ENCODE peak calls at places on chromosomes 7 and 10, in five cellular contexts. L is GM23248, C is hepatocyte, Z is MM.1S, R is SK-N-SH. T is an unnamed sample.
A peak's percentile ranks its signal among the peaks of the same experiment; 100 is the strongest.

GRCh38 chr7:20236043-20236442 is 18.9 kb upstream of the MACC1 start:
- DNase-seq in L (no peak), C (no peak), Z (no peak), R (no peak), T (no peak)

GRCh38 chr10:47404446-47404845 is 20.4 kb upstream of the ZNF488 start:
- DNase-seq in L (no peak), C (no peak), Z (no peak), R (no peak), T (no peak)

GRCh38 chr7:142927085-142927745 is 6.3 kb downstream of the TRPV5 start:
- DNase-seq in L (no peak), C (no peak), Z (no peak), R (no peak), T (no peak)

GRCh38 chr7:22564511-22565045 is 64.6 kb upstream of the STEAP1B start:
- DNase-seq in L (peak; percentile 88), C (no peak), Z (peak; percentile 23), R (no peak), T (no peak)

GRCh38 chr7:44196450-44196872 is 4.3 kb upstream of the YKT6 start:
- DNase-seq in L (peak; percentile 78), C (peak; percentile 75), Z (peak; percentile 24), R (peak; percentile 81), T (peak; percentile 64)

GRCh38 chr7:100773491-100773890 is 40.1 kb downstream of the ZAN start:
- DNase-seq in L (no peak), C (no peak), Z (no peak), R (no peak), T (no peak)

GRCh38 chr10:63798599-63799498 is 277.6 kb downstream of the REEP3 start:
- DNase-seq in L (peak; percentile 91), C (peak; percentile 58), Z (no peak), R (no peak), T (no peak)

GRCh38 chr7:44762300-44762699 is 13.7 kb downstream of the ZMIZ2 start:
- DNase-seq in L (no peak), C (no peak), Z (no peak), R (peak; percentile 50), T (no peak)

GRCh38 chr7:50229964-50230363 is 74.6 kb upstream of the IKZF1 start:
- DNase-seq in L (no peak), C (no peak), Z (peak; percentile 42), R (no peak), T (peak; percentile 19)

GRCh38 chr7:94530114-94530513 is 20.5 kb downstream of the CASD1 start:
- DNase-seq in L (no peak), C (no peak), Z (no peak), R (no peak), T (no peak)

GRCh38 chr7:83852136-83852535 is 203.2 kb upstream of the SEMA3E start:
- DNase-seq in L (no peak), C (peak; percentile 23), Z (no peak), R (no peak), T (no peak)

GRCh38 chr7:71982847-71983246 is 429.3 kb downstream of the CALN1 start:
- DNase-seq in L (no peak), C (no peak), Z (peak; percentile 9), R (no peak), T (no peak)

GRCh38 chr10:116186273-116186672 is 86.7 kb downstream of the GFRA1 start:
- DNase-seq in L (no peak), C (no peak), Z (no peak), R (no peak), T (no peak)

GRCh38 chr7:157194948-157195347 is 56.2 kb downstream of the UBE3C start:
- DNase-seq in L (no peak), C (no peak), Z (no peak), R (no peak), T (no peak)

GRCh38 chr7:78562191-78562590 is 763.6 kb downstream of the PHTF2 start:
- DNase-seq in L (peak; percentile 4), C (no peak), Z (peak; percentile 57), R (no peak), T (no peak)

GRCh38 chr10:62632071-62632809 is 172.3 kb upstream of the ADO start:
- DNase-seq in L (no peak), C (no peak), Z (no peak), R (no peak), T (no peak)

GRCh38 chr10:130226012-130226411 is 89.8 kb downstream of the GLRX3 start:
- DNase-seq in L (no peak), C (no peak), Z (no peak), R (no peak), T (no peak)

GRCh38 chr7:17058568-17058967 is 176.8 kb upstream of the AGR3 start:
- DNase-seq in L (peak; percentile 73), C (no peak), Z (no peak), R (no peak), T (no peak)

GRCh38 chr7:151188252-151188542 is 1.1 kb upstream of the ASB10 start:
- DNase-seq in L (no peak), C (no peak), Z (no peak), R (no peak), T (no peak)

GRCh38 chr10:1043532-1043995 is 5.4 kb downstream of the IDI1 start:
- DNase-seq in L (no peak), C (no peak), Z (peak; percentile 80), R (no peak), T (no peak)

GRCh38 chr7:12127490-12127889 is 83.6 kb upstream of the TMEM106B start:
- DNase-seq in L (no peak), C (no peak), Z (no peak), R (no peak), T (no peak)

GRCh38 chr7:44733708-44734481 is 14.8 kb upstream of the ZMIZ2 start:
- DNase-seq in L (peak; percentile 87), C (no peak), Z (no peak), R (no peak), T (no peak)

GRCh38 chr10:48943096-48943495 is 3.5 kb upstream of the LRRC18 start:
- DNase-seq in L (no peak), C (no peak), Z (no peak), R (no peak), T (no peak)

GRCh38 chr7:88299126-88299525 is 7.6 kb downstream of the STEAP4 start:
- DNase-seq in L (no peak), C (no peak), Z (no peak), R (no peak), T (no peak)

GRCh38 chr10:91601212-91601611 is 31.7 kb downstream of the PPP1R3C start:
- DNase-seq in L (no peak), C (no peak), Z (no peak), R (no peak), T (no peak)

GRCh38 chr10:50419091-50419490 is 167.8 kb upstream of the ASAH2 start:
- DNase-seq in L (no peak), C (no peak), Z (no peak), R (no peak), T (no peak)

GRCh38 chr10:50416885-50417284 is 165.6 kb upstream of the ASAH2 start:
- DNase-seq in L (peak; percentile 23), C (no peak), Z (no peak), R (no peak), T (no peak)

GRCh38 chr10:50417486-50417905 is 166.2 kb upstream of the ASAH2 start:
- DNase-seq in L (peak; percentile 60), C (no peak), Z (no peak), R (peak; percentile 11), T (no peak)

GRCh38 chr10:50419756-50420155 is 168.4 kb upstream of the ASAH2 start:
- DNase-seq in L (peak; percentile 20), C (no peak), Z (no peak), R (no peak), T (no peak)

DNA sequence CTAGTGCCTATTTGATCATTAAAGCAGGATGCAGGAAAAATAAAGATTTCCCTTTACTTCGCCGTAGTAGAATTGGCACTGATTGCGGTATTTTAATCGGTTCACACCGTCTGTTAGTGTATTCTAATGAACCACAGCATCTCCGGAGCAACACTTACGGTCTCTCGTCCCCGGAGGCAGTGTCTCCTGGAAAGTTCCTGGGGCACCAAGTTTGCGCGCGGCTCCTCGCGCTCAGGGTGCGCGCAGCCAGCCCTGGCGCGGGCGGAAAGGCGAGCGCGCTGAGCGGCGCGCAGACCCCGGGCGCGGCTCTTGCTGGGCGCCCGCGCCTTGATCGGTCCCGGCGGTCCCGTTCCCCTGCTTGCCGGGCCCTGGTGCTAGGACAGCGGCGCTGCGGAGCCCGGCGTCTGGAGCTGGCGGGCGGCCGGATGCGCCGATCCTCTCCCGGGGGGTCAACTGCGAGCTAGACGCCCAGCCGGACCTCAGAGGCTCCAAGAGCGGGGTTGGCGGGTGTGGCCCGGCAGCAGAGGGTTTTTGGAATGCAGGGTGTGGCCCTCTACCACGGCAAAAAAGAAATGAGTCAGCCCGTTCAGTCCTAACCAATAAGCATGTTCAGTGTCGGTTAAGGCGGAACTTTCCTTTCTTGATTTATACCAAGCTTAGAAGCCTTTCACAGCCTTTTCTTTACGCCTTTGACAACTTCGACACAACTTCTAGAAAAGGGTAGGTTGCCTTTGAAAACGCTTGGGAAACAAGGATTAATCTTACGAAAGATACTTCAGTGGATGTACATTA is 166.8 kb upstream of the ASAH2 start:
- DNase-seq in L (peak; percentile 96), C (peak; percentile 72), Z (no peak), R (peak; percentile 76), T (peak; percentile 79)
- TF ChIP-seq EZH2phosphoT487 in L (no peak), C (no peak), Z (no peak), R (no peak), T (no peak)

DNA sequence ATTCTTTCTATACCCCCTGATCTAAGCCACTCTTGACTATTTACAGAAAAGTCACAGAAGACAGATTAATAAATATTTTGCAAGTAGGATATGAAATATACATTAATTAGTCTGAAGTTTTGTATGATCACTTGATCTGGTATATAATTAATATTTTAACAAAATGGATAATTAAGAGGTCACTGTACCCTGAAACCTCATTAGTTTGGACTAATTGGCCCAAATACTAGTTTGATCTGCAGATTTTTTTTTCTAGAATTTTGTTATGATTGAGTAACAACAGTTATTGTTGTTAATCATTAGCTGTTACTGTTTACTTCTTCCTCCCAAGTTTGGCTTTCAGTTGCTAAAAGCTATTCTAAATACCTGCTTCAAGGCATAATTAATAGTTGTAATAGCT is 2.7 kb downstream of the NHLRC2 start:
- DNase-seq in L (peak; percentile 30), C (no peak), Z (no peak), R (no peak), T (no peak)
- H3K4me2 ChIP-seq in L (peak overlapping the region; percentile 89), C (peak overlapping the region; percentile 86), Z (no peak overlapping the region), R (peak overlapping the region; percentile 81), T (peak overlapping the region; percentile 93)

GRCh38 chr10:72251635-72252034 is 22.1 kb upstream of the DDIT4 start:
- DNase-seq in L (no peak), C (no peak), Z (no peak), R (no peak), T (no peak)
- H3K4me1 ChIP-seq in L (peaks cover 16% of the 10 kb centered on the region), C (peaks cover 59% of the 10 kb centered on the region), Z (peaks cover 56% of the 10 kb centered on the region), R (peaks cover 21% of the 10 kb centered on the region), T (peaks cover 51% of the 10 kb centered on the region)

DNA sequence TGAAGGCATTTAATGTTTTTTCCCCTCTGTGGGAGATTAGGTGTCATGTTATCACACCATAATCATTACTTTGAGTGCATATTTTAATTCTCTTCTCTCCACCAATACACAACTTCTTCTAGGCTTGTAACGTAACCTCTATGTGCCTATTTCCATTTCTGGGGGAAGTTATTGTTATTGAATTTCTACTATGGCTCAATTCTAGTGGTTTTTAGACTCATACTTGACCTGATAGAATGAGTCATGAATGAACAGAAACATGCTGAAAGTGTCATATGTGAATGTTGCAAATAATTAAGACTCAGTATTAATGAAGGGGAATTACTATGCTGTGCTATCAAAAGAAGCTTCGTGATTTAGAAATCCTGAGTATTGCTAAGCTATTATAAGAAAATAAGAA is 135.0 kb upstream of the ZWINT start:
- DNase-seq in L (no peak), C (no peak), Z (no peak), R (no peak), T (no peak)
- TF ChIP-seq EZH2phosphoT487 in L (no peak), C (no peak), Z (no peak), R (no peak), T (no peak)

T was measured in neural progenitor cell.